ENCODE peak calls at places on chromosomes 13 and 19, in seven cellular contexts. R, O, S, I, D, L and C are unnamed samples.

GRCh38 chr13:112744306-112745021 is 54.6 kb downstream of the ATP11A start:
- DNase-seq in R (peak; percentile 52), O (peak; percentile 63), S (no peak), I (no peak), D (peak; percentile 19), L (no peak), C (no peak)

GRCh38 chr19:4052993-4053422 is 13.7 kb downstream of the ZBTB7A start:
- DNase-seq in R (no peak), O (no peak), S (no peak), I (no peak), D (no peak), L (no peak), C (no peak)

GRCh38 chr19:1826557-1827521 is 14.8 kb upstream of the ATP8B3 start:
- DNase-seq in R (no peak), O (no peak), S (no peak), I (no peak), D (no peak), L (no peak), C (no peak)

GRCh38 chr13:108915634-108916497 is 286.5 kb downstream of the MYO16 start:
- DNase-seq in R (peak; percentile 38), O (peak; percentile 88), S (peak; percentile 73), I (peak; percentile 75), D (peak; percentile 93), L (peak; percentile 62), C (peak; percentile 85)

GRCh38 chr19:42176649-42176989 is 40.9 kb downstream of the DEDD2 start:
- DNase-seq in R (peak; percentile 67), O (no peak), S (no peak), I (no peak), D (peak; percentile 76), L (no peak), C (no peak)

GRCh38 chr13:40024578-40024952 is 369.1 kb downstream of the COG6 start:
- DNase-seq in R (no peak), O (no peak), S (no peak), I (no peak), D (no peak), L (no peak), C (no peak)

GRCh38 chr13:76792680-76793334 is 93.4 kb downstream of the KCTD12 start:
- DNase-seq in R (no peak), O (peak; percentile 66), S (peak; percentile 64), I (no peak), D (peak; percentile 63), L (no peak), C (no peak)

GRCh38 chr19:2419754-2420153 is 7.6 kb downstream of the TIMM13 start:
- DNase-seq in R (no peak), O (no peak), S (no peak), I (no peak), D (no peak), L (no peak), C (no peak)

GRCh38 chr19:54014920-54015560 is 23.6 kb downstream of the CACNG6 start:
- DNase-seq in R (peak; percentile 20), O (no peak), S (no peak), I (no peak), D (no peak), L (peak; percentile 88), C (no peak)

GRCh38 chr13:43785166-43785680 is 1.5 kb downstream of the ENOX1 start:
- DNase-seq in R (no peak), O (peak; percentile 2), S (no peak), I (no peak), D (no peak), L (no peak), C (no peak)
- H3K4me1 ChIP-seq in R (peaks cover 3% of the 10 kb centered on the region), O (no peaks in the 10 kb centered on the region), S (peaks cover 5% of the 10 kb centered on the region), I (peaks cover 8% of the 10 kb centered on the region), D (peaks cover 22% of the 10 kb centered on the region), L (peaks cover 4% of the 10 kb centered on the region), C (peaks cover 6% of the 10 kb centered on the region)

GRCh38 chr13:79382545-79383275 is 23.3 kb downstream of the RBM26 start:
- DNase-seq in R (no peak), O (no peak), S (no peak), I (no peak), D (no peak), L (no peak), C (no peak)
- H3K9me3 ChIP-seq in R (no peaks in the 10 kb centered on the region), O (no peaks in the 10 kb centered on the region), S (no peaks in the 10 kb centered on the region), I (no peaks in the 10 kb centered on the region), D (no peaks in the 10 kb centered on the region), L (no peaks in the 10 kb centered on the region), C (no peaks in the 10 kb centered on the region)

GRCh38 chr13:27772651-27773425 is 19.4 kb upstream of the GSX1 start:
- DNase-seq in R (no peak), O (no peak), S (no peak), I (no peak), D (no peak), L (no peak), C (no peak)
- H3K36me3 ChIP-seq in R (no peaks in the 10 kb centered on the region), O (no peaks in the 10 kb centered on the region), S (no peaks in the 10 kb centered on the region), I (no peaks in the 10 kb centered on the region), D (no peaks in the 10 kb centered on the region), L (no peaks in the 10 kb centered on the region), C (no peaks in the 10 kb centered on the region)

DNA sequence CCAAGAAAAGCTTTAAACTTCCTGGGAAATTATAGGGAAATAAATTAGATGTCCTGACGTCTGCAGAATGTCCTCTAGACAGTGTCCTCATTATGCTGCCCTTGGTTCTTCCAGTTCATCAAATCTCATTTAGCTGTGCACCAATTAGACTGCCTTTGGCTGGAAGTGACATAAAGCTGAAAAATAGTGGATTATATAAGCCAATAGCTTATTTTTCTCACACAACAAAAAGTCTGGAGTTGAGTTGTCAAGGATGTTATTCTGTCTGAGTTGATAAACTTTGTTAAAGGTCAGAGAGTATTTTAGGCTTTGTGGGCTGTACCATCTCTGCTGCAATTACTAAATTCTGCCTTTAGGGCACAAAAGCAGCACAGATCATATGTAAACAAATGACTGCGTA is 314.8 kb upstream of the TMTC4 start:
- DNase-seq in R (no peak), O (no peak), S (no peak), I (no peak), D (no peak), L (no peak), C (no peak)
- H3K4me1 ChIP-seq in R (no peaks in the 10 kb centered on the region), O (no peaks in the 10 kb centered on the region), S (no peaks in the 10 kb centered on the region), I (no peaks in the 10 kb centered on the region), D (no peaks in the 10 kb centered on the region), L (peaks cover 6% of the 10 kb centered on the region), C (no peaks in the 10 kb centered on the region)

DNA sequence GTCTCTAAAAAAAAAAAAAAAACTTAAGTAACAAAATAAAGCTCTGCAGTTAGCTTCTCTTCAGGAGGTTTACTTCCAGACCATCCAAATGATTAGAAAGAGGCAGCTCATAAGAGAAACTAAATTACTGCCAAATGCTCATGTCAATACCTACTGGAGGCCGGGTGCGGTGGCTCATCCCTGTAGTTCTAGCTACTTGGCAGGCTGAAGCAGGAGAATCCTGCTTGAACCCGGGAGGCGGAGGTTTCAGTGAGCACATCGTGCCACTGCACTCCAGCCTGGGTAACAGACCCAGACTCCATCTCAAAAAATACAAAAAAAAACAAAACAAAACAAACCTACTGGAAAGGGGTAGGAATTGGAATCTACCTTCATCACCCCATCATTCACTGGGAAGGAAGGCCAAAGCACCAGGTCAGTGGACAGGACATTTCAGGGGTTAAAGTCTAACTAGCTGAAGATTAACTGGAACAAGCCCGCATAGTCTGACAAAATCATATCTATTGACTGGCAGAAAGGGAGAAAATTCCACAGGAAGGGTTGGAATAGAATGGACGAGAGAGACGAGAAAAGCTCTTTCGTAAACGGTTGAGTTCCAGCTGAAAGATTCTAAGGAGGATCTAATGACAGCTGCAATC is 1.3 kb downstream of the ZFP14 start:
- DNase-seq in R (no peak), O (no peak), S (no peak), I (no peak), D (peak; percentile 9), L (peak; percentile 14), C (no peak)
- H3K9me3 ChIP-seq in R (no peaks in the 10 kb centered on the region), O (no peaks in the 10 kb centered on the region), S (peaks cover 3% of the 10 kb centered on the region), I (peaks cover 7% of the 10 kb centered on the region), D (no peaks in the 10 kb centered on the region), L (peaks cover 2% of the 10 kb centered on the region), C (no peaks in the 10 kb centered on the region)

GRCh38 chr19:38700350-38700932 is 43.8 kb downstream of the CAPN12 start:
- DNase-seq in R (no peak), O (no peak), S (no peak), I (no peak), D (no peak), L (no peak), C (no peak)
- H3K36me3 ChIP-seq in R (peaks cover 22% of the 10 kb centered on the region), O (peaks cover 65% of the 10 kb centered on the region), S (peaks cover 66% of the 10 kb centered on the region), I (peaks cover 66% of the 10 kb centered on the region), D (peaks cover 63% of the 10 kb centered on the region), L (peaks cover 24% of the 10 kb centered on the region), C (peaks cover 86% of the 10 kb centered on the region)